ENCODE peak calls at places on chromosomes 3 and 15, in six cellular contexts. One of them, this sample, is unnamed. For H3K4me1, the result is how much of the 10 kb centered on the place peaks cover.

GRCh38 chr15:45162771-45163507 is 24.8 kb downstream of the SHF start:
- DNase-seq in right cardiac atrium: peak
- DNase-seq in ovary: peak
- DNase-seq in OCI-LY7: peak
- DNase-seq in MM.1S: peak
- DNase-seq in colonic mucosa: peak
- DNase-seq in this sample: peak

GRCh38 chr3:143002083-143002712 is 828 bp downstream of the U2SURP start:
- DNase-seq in MM.1S: peak
- DNase-seq in right cardiac atrium: no peak
- DNase-seq in ovary: no peak
- DNase-seq in colonic mucosa: no peak
- DNase-seq in OCI-LY7: peak
- DNase-seq in this sample: no peak

GRCh38 chr3:190811775-190812480 is 50.6 kb downstream of the GMNC start:
- DNase-seq in OCI-LY7: peak
- DNase-seq in colonic mucosa: no peak
- DNase-seq in ovary: peak
- DNase-seq in MM.1S: peak
- DNase-seq in right cardiac atrium: no peak
- DNase-seq in this sample: no peak

GRCh38 chr3:171801738-171802600 is 8.3 kb downstream of the PLD1 start:
- DNase-seq in MM.1S: no peak
- DNase-seq in colonic mucosa: no peak
- DNase-seq in right cardiac atrium: no peak
- DNase-seq in ovary: no peak
- DNase-seq in OCI-LY7: no peak
- DNase-seq in this sample: no peak

GRCh38 chr15:73321496-73322344 is 47.0 kb downstream of the HCN4 start:
- DNase-seq in MM.1S: no peak
- DNase-seq in OCI-LY7: no peak
- DNase-seq in ovary: no peak
- DNase-seq in colonic mucosa: no peak
- DNase-seq in right cardiac atrium: no peak
- DNase-seq in this sample: no peak

GRCh38 chr3:71055602-71056001 is 527.9 kb downstream of the FOXP1 start:
- DNase-seq in OCI-LY7: no peak
- DNase-seq in MM.1S: no peak
- DNase-seq in right cardiac atrium: no peak
- DNase-seq in ovary: no peak
- DNase-seq in colonic mucosa: no peak
- DNase-seq in this sample: no peak

GRCh38 chr3:195068045-195068444 is 202.9 kb downstream of the XXYLT1 start:
- DNase-seq in MM.1S: no peak
- DNase-seq in OCI-LY7: no peak
- DNase-seq in right cardiac atrium: no peak
- DNase-seq in colonic mucosa: no peak
- DNase-seq in ovary: no peak
- DNase-seq in this sample: no peak

GRCh38 chr15:56868251-56868650 is 50.2 kb upstream of the TCF12 start:
- DNase-seq in ovary: no peak
- DNase-seq in MM.1S: no peak
- DNase-seq in OCI-LY7: no peak
- DNase-seq in right cardiac atrium: no peak
- DNase-seq in colonic mucosa: no peak
- DNase-seq in this sample: no peak

GRCh38 chr15:64096486-64097431 is 977 bp downstream of the SNX1 start:
- DNase-seq in ovary: peak
- DNase-seq in right cardiac atrium: peak
- DNase-seq in MM.1S: peak
- DNase-seq in colonic mucosa: peak
- DNase-seq in OCI-LY7: peak
- DNase-seq in this sample: no peak

GRCh38 chr3:12973827-12974226 is 99.4 kb downstream of the IQSEC1 start:
- DNase-seq in right cardiac atrium: peak
- DNase-seq in MM.1S: peak
- DNase-seq in ovary: no peak
- DNase-seq in OCI-LY7: no peak
- DNase-seq in colonic mucosa: no peak
- DNase-seq in this sample: no peak

GRCh38 chr3:64766463-64766862 is 78.7 kb upstream of the ADAMTS9 start:
- DNase-seq in right cardiac atrium: no peak
- DNase-seq in MM.1S: no peak
- DNase-seq in ovary: no peak
- DNase-seq in OCI-LY7: no peak
- DNase-seq in colonic mucosa: no peak
- DNase-seq in this sample: no peak

GRCh38 chr15:50049871-50050270 is 69.2 kb downstream of the ATP8B4 start:
- DNase-seq in ovary: no peak
- DNase-seq in MM.1S: no peak
- DNase-seq in colonic mucosa: no peak
- DNase-seq in OCI-LY7: no peak
- DNase-seq in right cardiac atrium: no peak
- DNase-seq in this sample: no peak

GRCh38 chr15:70829366-70830166 is 24.4 kb downstream of the LARP6 start:
- DNase-seq in MM.1S: no peak
- DNase-seq in OCI-LY7: no peak
- DNase-seq in ovary: no peak
- DNase-seq in right cardiac atrium: no peak
- DNase-seq in colonic mucosa: no peak
- DNase-seq in this sample: no peak

GRCh38 chr3:99332726-99333125 is 305.7 kb upstream of the COL8A1 start:
- DNase-seq in MM.1S: no peak
- DNase-seq in OCI-LY7: no peak
- DNase-seq in colonic mucosa: no peak
- DNase-seq in right cardiac atrium: peak
- DNase-seq in ovary: no peak
- DNase-seq in this sample: no peak

GRCh38 chr3:57141719-57142118 is 23.4 kb downstream of the IL17RD start:
- DNase-seq in MM.1S: no peak
- DNase-seq in colonic mucosa: no peak
- DNase-seq in OCI-LY7: no peak
- DNase-seq in right cardiac atrium: no peak
- DNase-seq in ovary: no peak
- DNase-seq in this sample: no peak

GRCh38 chr3:120432105-120432860 is 18.5 kb downstream of the FSTL1 start:
- DNase-seq in colonic mucosa: no peak
- DNase-seq in MM.1S: no peak
- DNase-seq in right cardiac atrium: peak
- DNase-seq in OCI-LY7: no peak
- DNase-seq in ovary: no peak
- DNase-seq in this sample: no peak
- H3K4me1 ChIP-seq in colonic mucosa: under half
- H3K4me1 ChIP-seq in MM.1S: under half
- H3K4me1 ChIP-seq in right cardiac atrium: under half
- H3K4me1 ChIP-seq in OCI-LY7: under half
- H3K4me1 ChIP-seq in ovary: under half
- H3K4me1 ChIP-seq in this sample: half or more

GRCh38 chr3:72099331-72100061 is 314.5 kb upstream of the PROK2 start:
- DNase-seq in right cardiac atrium: no peak
- DNase-seq in colonic mucosa: no peak
- DNase-seq in MM.1S: no peak
- DNase-seq in OCI-LY7: peak
- DNase-seq in ovary: no peak
- DNase-seq in this sample: no peak
- H3K4me1 ChIP-seq in right cardiac atrium: under half
- H3K4me1 ChIP-seq in colonic mucosa: under half
- H3K4me1 ChIP-seq in MM.1S: under half
- H3K4me1 ChIP-seq in OCI-LY7: half or more
- H3K4me1 ChIP-seq in ovary: under half
- H3K4me1 ChIP-seq in this sample: under half

DNA sequence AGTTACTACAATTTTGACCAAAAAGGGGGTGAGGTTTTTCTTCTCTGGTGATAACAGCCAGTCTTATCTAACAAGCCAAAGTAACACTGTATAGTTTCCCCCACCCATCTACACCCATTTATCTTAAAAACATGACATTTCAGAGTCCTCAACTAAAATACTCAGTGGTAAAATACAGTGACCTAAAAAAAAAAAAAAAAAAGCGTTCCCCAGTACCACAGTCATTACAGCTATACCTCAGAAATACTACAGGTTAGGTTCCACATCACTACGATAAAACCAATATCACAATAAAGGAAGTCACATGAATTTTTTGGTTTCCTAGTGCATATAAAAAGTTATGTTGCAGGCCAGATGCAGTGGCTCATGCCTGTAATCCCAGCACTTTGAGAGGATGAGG is 13.8 kb downstream of the DENND4A start:
- DNase-seq in OCI-LY7: no peak
- DNase-seq in right cardiac atrium: no peak
- DNase-seq in MM.1S: no peak
- DNase-seq in colonic mucosa: no peak
- DNase-seq in ovary: no peak
- DNase-seq in this sample: no peak
- H3K4me1 ChIP-seq in OCI-LY7: half or more
- H3K4me1 ChIP-seq in right cardiac atrium: under half
- H3K4me1 ChIP-seq in MM.1S: under half
- H3K4me1 ChIP-seq in colonic mucosa: under half
- H3K4me1 ChIP-seq in ovary: under half
- H3K4me1 ChIP-seq in this sample: under half

DNA sequence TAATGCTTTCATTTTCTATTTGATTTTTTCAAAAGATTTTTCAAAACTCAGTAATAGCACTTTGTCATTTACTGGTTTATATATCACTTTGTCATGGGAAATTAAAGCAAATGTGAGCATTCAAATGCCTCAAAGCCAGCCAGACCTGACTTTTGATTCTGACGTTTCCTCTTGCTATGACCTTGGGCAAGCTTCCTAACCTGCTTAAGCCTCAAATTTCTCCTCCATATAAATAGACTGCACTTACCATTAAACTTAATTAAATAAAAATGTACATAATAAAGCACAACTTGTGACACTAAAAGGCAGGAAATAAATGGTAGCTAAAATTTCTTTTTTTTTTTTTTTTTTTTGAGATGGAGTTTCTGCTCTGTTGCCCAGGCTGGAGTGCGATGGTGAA is 19.2 kb downstream of the MCF2L2 start:
- DNase-seq in colonic mucosa: no peak
- DNase-seq in ovary: no peak
- DNase-seq in OCI-LY7: no peak
- DNase-seq in right cardiac atrium: no peak
- DNase-seq in MM.1S: no peak
- DNase-seq in this sample: no peak
- H3K4me1 ChIP-seq in colonic mucosa: under half
- H3K4me1 ChIP-seq in ovary: under half
- H3K4me1 ChIP-seq in OCI-LY7: under half
- H3K4me1 ChIP-seq in right cardiac atrium: under half
- H3K4me1 ChIP-seq in MM.1S: under half
- H3K4me1 ChIP-seq in this sample: under half

DNA sequence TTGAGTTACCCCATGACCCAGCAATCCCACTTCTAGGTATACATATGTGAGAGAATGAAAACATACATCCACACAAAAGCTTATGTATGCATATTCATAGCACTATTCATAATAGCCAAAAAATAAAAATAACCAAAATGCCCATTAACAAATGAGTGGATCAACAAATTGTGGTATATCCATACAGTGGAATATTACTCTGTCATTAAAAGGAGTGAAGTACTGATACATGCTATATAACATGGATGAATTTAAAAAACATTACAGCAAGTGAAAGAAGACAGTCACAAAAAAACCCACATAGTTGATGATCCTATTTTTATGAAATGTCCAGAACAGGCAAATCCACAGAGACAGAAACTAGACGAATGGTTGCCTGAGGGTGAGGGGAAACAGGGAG is 5.2 kb downstream of the C3orf20 start:
- DNase-seq in ovary: no peak
- DNase-seq in OCI-LY7: no peak
- DNase-seq in colonic mucosa: no peak
- DNase-seq in MM.1S: no peak
- DNase-seq in right cardiac atrium: no peak
- DNase-seq in this sample: no peak
- H3K4me1 ChIP-seq in ovary: under half
- H3K4me1 ChIP-seq in OCI-LY7: under half
- H3K4me1 ChIP-seq in colonic mucosa: under half
- H3K4me1 ChIP-seq in MM.1S: under half
- H3K4me1 ChIP-seq in right cardiac atrium: under half
- H3K4me1 ChIP-seq in this sample: under half

DNA sequence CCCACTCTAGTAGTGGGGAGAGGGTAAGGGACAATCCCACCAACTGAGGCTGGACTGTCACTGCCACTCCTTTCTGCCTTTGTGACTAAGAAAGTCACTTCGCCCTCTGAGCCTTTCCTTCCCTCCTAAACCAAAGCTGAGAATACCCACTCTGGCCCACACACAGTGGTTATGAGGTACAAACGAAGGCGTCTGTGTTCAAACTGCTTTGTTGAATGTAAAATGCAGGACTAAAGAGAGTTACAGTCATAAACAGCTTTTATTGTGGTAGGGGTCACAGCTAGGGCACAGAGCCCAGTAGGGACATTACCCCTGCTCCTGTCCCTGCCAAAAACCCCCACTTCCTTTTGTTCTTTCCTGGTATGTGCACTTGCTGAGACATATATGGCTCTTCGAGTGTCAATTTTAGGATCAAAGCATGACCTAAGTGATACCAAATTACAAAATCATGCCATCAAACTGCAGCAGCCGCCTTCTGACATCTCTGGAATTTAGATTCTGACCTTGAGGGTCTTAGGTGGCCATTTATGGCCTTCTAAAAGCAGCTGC is 45.1 kb downstream of the CTDSPL start:
- DNase-seq in OCI-LY7: no peak
- DNase-seq in ovary: no peak
- DNase-seq in right cardiac atrium: no peak
- DNase-seq in MM.1S: no peak
- DNase-seq in colonic mucosa: no peak
- DNase-seq in this sample: no peak
- H3K4me1 ChIP-seq in OCI-LY7: half or more
- H3K4me1 ChIP-seq in ovary: under half
- H3K4me1 ChIP-seq in right cardiac atrium: under half
- H3K4me1 ChIP-seq in MM.1S: under half
- H3K4me1 ChIP-seq in colonic mucosa: under half
- H3K4me1 ChIP-seq in this sample: under half

GRCh38 chr3:16354291-16354690 is 89.3 kb downstream of the OXNAD1 start:
- DNase-seq in OCI-LY7: no peak
- DNase-seq in right cardiac atrium: no peak
- DNase-seq in ovary: no peak
- DNase-seq in colonic mucosa: no peak
- DNase-seq in MM.1S: no peak
- DNase-seq in this sample: no peak
- H3K4me1 ChIP-seq in OCI-LY7: under half
- H3K4me1 ChIP-seq in right cardiac atrium: under half
- H3K4me1 ChIP-seq in ovary: under half
- H3K4me1 ChIP-seq in colonic mucosa: under half
- H3K4me1 ChIP-seq in MM.1S: under half
- H3K4me1 ChIP-seq in this sample: under half

GRCh38 chr15:100939786-100940185 is 20.6 kb downstream of the LRRK1 start:
- DNase-seq in ovary: no peak
- DNase-seq in MM.1S: no peak
- DNase-seq in right cardiac atrium: no peak
- DNase-seq in OCI-LY7: no peak
- DNase-seq in colonic mucosa: no peak
- DNase-seq in this sample: no peak
- H3K4me1 ChIP-seq in ovary: under half
- H3K4me1 ChIP-seq in MM.1S: under half
- H3K4me1 ChIP-seq in right cardiac atrium: under half
- H3K4me1 ChIP-seq in OCI-LY7: half or more
- H3K4me1 ChIP-seq in colonic mucosa: under half
- H3K4me1 ChIP-seq in this sample: under half